ENCODE peak calls at places on chromosomes 12 and 14, in seven cellular contexts. V is GM20000; E is progenitor cell of endocrine pancreas; Z is H9; K is coronary artery; D is stimulated activated CD8-positive, alpha-beta memory T cell treated with anti-CD3 and anti-CD28 coated beads, Interleukin-4, amount 100 ng/mL, for 1 hour; O is stimulated activated CD4-positive, alpha-beta T cell treated with anti-CD3 and anti-CD28 coated beads, Interleukin-4, amount 100 ng/mL, for 4 hours. T is an unnamed sample.
A peak's percentile ranks its signal among the peaks of the same experiment; 100 is the strongest.

GRCh38 chr14:96257056-96257455 is 1.0 kb downstream of the BDKRB1 start:
- DNase-seq in V (no peak), E (no peak), Z (no peak), K (no peak), D (no peak), O (no peak), T (no peak)

GRCh38 chr14:71115306-71115705 is 208.0 kb downstream of the PCNX1 start:
- DNase-seq in V (no peak), E (no peak), Z (no peak), K (no peak), D (no peak), O (no peak), T (peak; percentile 80)

GRCh38 chr14:64825006-64825405 is 54.7 kb downstream of the SPTB start:
- DNase-seq in V (no peak), E (no peak), Z (no peak), K (no peak), D (no peak), O (no peak), T (no peak)

GRCh38 chr12:2052861-2053674 is at the start of gene CACNA1C:
- DNase-seq in V (peak; percentile 67), E (peak; percentile 60), Z (peak; percentile 79), K (no peak), D (no peak), O (peak; percentile 26), T (peak; percentile 42)

GRCh38 chr12:106754331-106754730 is 20.2 kb upstream of the RIC8B start:
- DNase-seq in V (no peak), E (no peak), Z (no peak), K (no peak), D (no peak), O (no peak), T (no peak)

GRCh38 chr14:92122351-92122677 is 545 bp downstream of the CPSF2 start:
- DNase-seq in V (no peak), E (no peak), Z (no peak), K (no peak), D (no peak), O (peak; percentile 3), T (no peak)

GRCh38 chr14:35534884-35535793 is 1.2 kb downstream of the INSM2 start:
- DNase-seq in V (peak; percentile 87), E (peak; percentile 83), Z (peak; percentile 85), K (no peak), D (no peak), O (no peak), T (peak; percentile 75)

GRCh38 chr14:104361101-104361591 is 218.4 kb upstream of the C14orf180 start:
- DNase-seq in V (no peak), E (no peak), Z (peak; percentile 14), K (peak; percentile 52), D (no peak), O (no peak), T (no peak)

GRCh38 chr12:77152623-77153193 is 87.3 kb upstream of the E2F7 start:
- DNase-seq in V (no peak), E (no peak), Z (no peak), K (no peak), D (no peak), O (no peak), T (peak; percentile 52)

GRCh38 chr14:77314539-77314938 is 6.1 kb downstream of the POMT2 start:
- DNase-seq in V (no peak), E (no peak), Z (no peak), K (no peak), D (no peak), O (no peak), T (no peak)

GRCh38 chr14:61563162-61563511 is 132.2 kb upstream of the HIF1A start:
- DNase-seq in V (no peak), E (no peak), Z (no peak), K (no peak), D (no peak), O (no peak), T (no peak)

GRCh38 chr12:121530600-121531355 is 50.0 kb downstream of the KDM2B start:
- DNase-seq in V (peak; percentile 68), E (no peak), Z (peak; percentile 79), K (no peak), D (peak; percentile 34), O (peak; percentile 91), T (peak; percentile 62)

GRCh38 chr12:43378448-43378847 is 173.6 kb downstream of the ADAMTS20 start:
- DNase-seq in V (no peak), E (no peak), Z (no peak), K (no peak), D (no peak), O (no peak), T (no peak)

GRCh38 chr14:97713023-97713422 is 915.8 kb downstream of the VRK1 start:
- DNase-seq in V (no peak), E (no peak), Z (no peak), K (no peak), D (no peak), O (peak; percentile 61), T (peak; percentile 92)

GRCh38 chr12:86712425-86712843 is 456.2 kb upstream of the MGAT4C start:
- DNase-seq in V (no peak), E (no peak), Z (no peak), K (no peak), D (no peak), O (no peak), T (peak; percentile 98)

GRCh38 chr14:44945264-44945663 is 16.5 kb downstream of the KLHL28 start:
- DNase-seq in V (no peak), E (no peak), Z (no peak), K (no peak), D (no peak), O (no peak), T (no peak)

GRCh38 chr14:74573421-74574091 is 38.5 kb downstream of the LTBP2 start:
- DNase-seq in V (no peak), E (no peak), Z (peak; percentile 74), K (no peak), D (no peak), O (no peak), T (peak; percentile 48)

GRCh38 chr14:80164991-80165390 is 46.3 kb downstream of the DIO2 start:
- DNase-seq in V (no peak), E (no peak), Z (no peak), K (no peak), D (no peak), O (no peak), T (peak; percentile 50)

GRCh38 chr12:76866146-76866545 is 12.7 kb downstream of the CSRP2 start:
- DNase-seq in V (no peak), E (no peak), Z (no peak), K (no peak), D (no peak), O (no peak), T (no peak)

GRCh38 chr14:30532264-30532663 is 26.7 kb upstream of the G2E3 start:
- DNase-seq in V (no peak), E (no peak), Z (no peak), K (no peak), D (no peak), O (no peak), T (peak; percentile 5)

GRCh38 chr14:34989762-34990161 is 7.0 kb downstream of the SRP54 start:
- DNase-seq in V (no peak), E (no peak), Z (no peak), K (no peak), D (no peak), O (no peak), T (no peak)

GRCh38 chr12:120199595-120200306 is 1.2 kb downstream of the RPLP0 start:
- DNase-seq in V (no peak), E (no peak), Z (no peak), K (no peak), D (no peak), O (peak; percentile 28), T (peak; percentile 73)

GRCh38 chr12:100672075-100672592 is 98.7 kb downstream of the GAS2L3 start:
- DNase-seq in V (peak; percentile 47), E (no peak), Z (peak; percentile 88), K (no peak), D (no peak), O (no peak), T (peak; percentile 20)

GRCh38 chr12:49923035-49923644 is 19.4 kb upstream of the FAIM2 start:
- DNase-seq in V (no peak), E (no peak), Z (peak; percentile 21), K (peak; percentile 75), D (no peak), O (no peak), T (no peak)

GRCh38 chr14:68819260-68819691 is 26.4 kb upstream of the ZFP36L1 start:
- DNase-seq in V (peak; percentile 5), E (no peak), Z (peak; percentile 76), K (no peak), D (no peak), O (peak; percentile 57), T (peak; percentile 95)

GRCh38 chr14:87615822-87616679 is 376.9 kb downstream of the GALC start:
- DNase-seq in V (peak; percentile 46), E (peak; percentile 54), Z (peak; percentile 73), K (no peak), D (no peak), O (no peak), T (peak; percentile 73)

GRCh38 chr12:59595557-59596231 is at the start of gene SLC16A7:
- DNase-seq in V (peak; percentile 84), E (peak; percentile 62), Z (peak; percentile 89), K (peak; percentile 96), D (peak; percentile 65), O (peak; percentile 84), T (peak; percentile 86)

GRCh38 chr12:55034218-55034617 is 14.4 kb downstream of the NEUROD4 start:
- DNase-seq in V (no peak), E (no peak), Z (peak; percentile 33), K (no peak), D (no peak), O (no peak), T (no peak)